ENCODE peak calls at places on chromosome 11, in six cellular contexts. One of them, this sample, is unnamed.

GRCh38 chr11:70820712-70821111 is 422.4 kb downstream of the CTTN start:
- DNase-seq in K562: no peak
- DNase-seq in left ventricle myocardium inferior: no peak
- DNase-seq in AG04450: no peak
- DNase-seq in fibroblast of pulmonary artery: no peak
- DNase-seq in transverse colon: no peak
- DNase-seq in this sample: no peak

GRCh38 chr11:61949169-61950034 is 749 bp upstream of the BEST1 start:
- DNase-seq in AG04450: peak; percentile 95
- DNase-seq in left ventricle myocardium inferior: peak; percentile 70
- DNase-seq in transverse colon: peak; percentile 64
- DNase-seq in K562: peak; percentile 92
- DNase-seq in fibroblast of pulmonary artery: peak; percentile 98
- DNase-seq in this sample: peak; percentile 51

GRCh38 chr11:65911682-65912568 is 6.9 kb downstream of the C11orf68 start:
- DNase-seq in fibroblast of pulmonary artery: peak; percentile 80
- DNase-seq in AG04450: no peak
- DNase-seq in K562: peak; percentile 34
- DNase-seq in transverse colon: peak; percentile 40
- DNase-seq in left ventricle myocardium inferior: peak; percentile 48
- DNase-seq in this sample: no peak

GRCh38 chr11:92314499-92314898 is 89.9 kb downstream of the FAT3 start:
- DNase-seq in left ventricle myocardium inferior: no peak
- DNase-seq in fibroblast of pulmonary artery: peak; percentile 32
- DNase-seq in transverse colon: no peak
- DNase-seq in K562: no peak
- DNase-seq in AG04450: no peak
- DNase-seq in this sample: no peak

GRCh38 chr11:34348919-34349318 is 8.9 kb downstream of the ABTB2 start:
- DNase-seq in fibroblast of pulmonary artery: no peak
- DNase-seq in K562: no peak
- DNase-seq in left ventricle myocardium inferior: no peak
- DNase-seq in transverse colon: no peak
- DNase-seq in AG04450: no peak
- DNase-seq in this sample: no peak

GRCh38 chr11:79294845-79295520 is 145.8 kb downstream of the TENM4 start:
- DNase-seq in AG04450: no peak
- DNase-seq in transverse colon: no peak
- DNase-seq in left ventricle myocardium inferior: no peak
- DNase-seq in fibroblast of pulmonary artery: no peak
- DNase-seq in K562: no peak
- DNase-seq in this sample: no peak

GRCh38 chr11:107780775-107781174 is 68.9 kb upstream of the SLN start:
- DNase-seq in AG04450: no peak
- DNase-seq in transverse colon: no peak
- DNase-seq in fibroblast of pulmonary artery: no peak
- DNase-seq in left ventricle myocardium inferior: no peak
- DNase-seq in K562: no peak
- DNase-seq in this sample: peak; percentile 25

GRCh38 chr11:10658621-10659338 is 34.8 kb downstream of the IRAG1 start:
- DNase-seq in left ventricle myocardium inferior: no peak
- DNase-seq in K562: no peak
- DNase-seq in fibroblast of pulmonary artery: no peak
- DNase-seq in transverse colon: no peak
- DNase-seq in AG04450: no peak
- DNase-seq in this sample: no peak

GRCh38 chr11:79809487-79809886 is 368.7 kb upstream of the TENM4 start:
- DNase-seq in K562: no peak
- DNase-seq in left ventricle myocardium inferior: no peak
- DNase-seq in transverse colon: no peak
- DNase-seq in AG04450: no peak
- DNase-seq in fibroblast of pulmonary artery: no peak
- DNase-seq in this sample: no peak

GRCh38 chr11:125874556-125875124 is 12.8 kb upstream of the HYLS1 start:
- DNase-seq in left ventricle myocardium inferior: peak; percentile 25
- DNase-seq in AG04450: peak; percentile 41
- DNase-seq in transverse colon: peak; percentile 49
- DNase-seq in fibroblast of pulmonary artery: peak; percentile 87
- DNase-seq in K562: peak; percentile 43
- DNase-seq in this sample: peak; percentile 69

GRCh38 chr11:115659061-115659963 is 155.1 kb upstream of the CADM1 start:
- DNase-seq in left ventricle myocardium inferior: peak; percentile 45
- DNase-seq in K562: no peak
- DNase-seq in transverse colon: no peak
- DNase-seq in AG04450: no peak
- DNase-seq in fibroblast of pulmonary artery: no peak
- DNase-seq in this sample: peak; percentile 3
- H3K4me3 ChIP-seq in left ventricle myocardium inferior: peak overlapping the region; percentile 66
- H3K4me3 ChIP-seq in K562: no peak overlapping the region
- H3K4me3 ChIP-seq in transverse colon: peak overlapping the region; percentile 2
- H3K4me3 ChIP-seq in AG04450: peak overlapping the region; percentile 51
- H3K4me3 ChIP-seq in fibroblast of pulmonary artery: no peak overlapping the region
- H3K4me3 ChIP-seq in this sample: no peak overlapping the region

GRCh38 chr11:59263225-59263894 is 50.6 kb upstream of the MPEG1 start:
- DNase-seq in fibroblast of pulmonary artery: no peak
- DNase-seq in transverse colon: peak; percentile 36
- DNase-seq in K562: no peak
- DNase-seq in AG04450: no peak
- DNase-seq in left ventricle myocardium inferior: no peak
- DNase-seq in this sample: peak; percentile 50
- TF ChIP-seq CTCF in fibroblast of pulmonary artery: no peak
- TF ChIP-seq CTCF in transverse colon: peak; percentile 44
- TF ChIP-seq CTCF in K562: peak; percentile 33
- TF ChIP-seq CTCF in AG04450: no peak
- TF ChIP-seq CTCF in left ventricle myocardium inferior: no peak
- TF ChIP-seq CTCF in this sample: peak; percentile 56

GRCh38 chr11:12223771-12224536 is 113.6 kb downstream of the MICAL2 start:
- DNase-seq in left ventricle myocardium inferior: no peak
- DNase-seq in transverse colon: peak; percentile 60
- DNase-seq in AG04450: no peak
- DNase-seq in fibroblast of pulmonary artery: no peak
- DNase-seq in K562: no peak
- DNase-seq in this sample: no peak
- H3K4me3 ChIP-seq in left ventricle myocardium inferior: no peak overlapping the region
- H3K4me3 ChIP-seq in transverse colon: no peak overlapping the region
- H3K4me3 ChIP-seq in AG04450: no peak overlapping the region
- H3K4me3 ChIP-seq in fibroblast of pulmonary artery: no peak overlapping the region
- H3K4me3 ChIP-seq in K562: no peak overlapping the region
- H3K4me3 ChIP-seq in this sample: peak overlapping the region; percentile 17

GRCh38 chr11:46120361-46120710 is 918 bp downstream of the PHF21A start:
- DNase-seq in transverse colon: peak; percentile 29
- DNase-seq in K562: peak; percentile 45
- DNase-seq in left ventricle myocardium inferior: peak; percentile 24
- DNase-seq in fibroblast of pulmonary artery: no peak
- DNase-seq in AG04450: no peak
- DNase-seq in this sample: no peak

GRCh38 chr11:46121328-46121723 is at the start of gene PHF21A:
- DNase-seq in fibroblast of pulmonary artery: peak; percentile 96
- DNase-seq in K562: peak; percentile 86
- DNase-seq in left ventricle myocardium inferior: peak; percentile 93
- DNase-seq in transverse colon: peak; percentile 92
- DNase-seq in AG04450: peak; percentile 86
- DNase-seq in this sample: peak; percentile 96

GRCh38 chr11:46120711-46121327 is 435 bp downstream of the PHF21A start:
- DNase-seq in K562: peak; percentile 26
- DNase-seq in transverse colon: peak; percentile 41
- DNase-seq in left ventricle myocardium inferior: peak; percentile 54
- DNase-seq in AG04450: peak; percentile 53
- DNase-seq in fibroblast of pulmonary artery: peak; percentile 83
- DNase-seq in this sample: peak; percentile 56

GRCh38 chr11:46122955-46123354 is 1.7 kb upstream of the PHF21A start:
- DNase-seq in fibroblast of pulmonary artery: peak; percentile 46
- DNase-seq in K562: no peak
- DNase-seq in transverse colon: no peak
- DNase-seq in left ventricle myocardium inferior: no peak
- DNase-seq in AG04450: no peak
- DNase-seq in this sample: no peak

DNA sequence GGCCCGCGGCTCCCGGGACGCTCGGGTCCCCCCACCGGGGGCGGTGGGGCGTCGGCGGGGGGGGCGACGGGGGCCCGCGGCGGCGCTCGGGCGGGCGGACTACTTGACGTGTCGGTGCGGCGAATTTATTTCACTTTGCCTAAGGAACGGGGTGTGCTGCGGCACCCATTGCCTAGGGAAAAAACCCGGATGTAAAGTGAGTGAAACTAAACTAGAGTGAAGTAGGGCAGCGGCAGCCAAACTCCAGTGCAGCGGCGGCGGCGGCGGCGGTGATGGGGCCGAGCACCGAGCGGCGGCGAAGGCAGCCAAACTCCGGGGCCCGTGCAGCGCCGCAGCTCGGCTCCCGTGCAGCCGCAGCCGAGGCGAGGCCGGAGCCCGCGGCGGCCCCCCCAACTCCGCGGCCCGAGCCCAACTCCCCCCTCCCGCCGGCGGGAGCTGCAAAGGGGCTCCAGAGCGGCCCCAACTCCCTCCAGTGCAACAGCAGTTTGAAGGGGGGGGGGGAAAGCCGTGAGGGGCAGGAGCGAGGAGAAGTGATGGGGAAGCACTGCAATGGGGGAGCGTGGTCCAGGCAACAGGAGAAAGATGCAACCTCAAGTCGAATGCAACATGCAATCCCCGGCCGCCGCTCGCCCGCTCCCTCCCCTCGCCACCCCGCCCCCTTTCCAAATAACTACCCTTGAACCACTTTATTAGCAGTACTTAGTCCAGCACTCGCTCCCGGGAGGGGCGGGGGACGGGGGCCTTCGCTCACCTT is 647 bp upstream of the PHF21A start:
- DNase-seq in transverse colon: peak; percentile 85
- DNase-seq in fibroblast of pulmonary artery: peak; percentile 94
- DNase-seq in AG04450: peak; percentile 87
- DNase-seq in left ventricle myocardium inferior: peak; percentile 82
- DNase-seq in K562: peak; percentile 63
- DNase-seq in this sample: peak; percentile 94
- TF ChIP-seq CTCF in transverse colon: no peak
- TF ChIP-seq CTCF in fibroblast of pulmonary artery: no peak
- TF ChIP-seq CTCF in AG04450: no peak
- TF ChIP-seq CTCF in left ventricle myocardium inferior: no peak
- TF ChIP-seq CTCF in K562: no peak
- TF ChIP-seq CTCF in this sample: no peak

GRCh38 chr11:2989551-2989950 is 2.6 kb downstream of the NAP1L4 start:
- DNase-seq in K562: no peak
- DNase-seq in left ventricle myocardium inferior: no peak
- DNase-seq in transverse colon: no peak
- DNase-seq in fibroblast of pulmonary artery: no peak
- DNase-seq in AG04450: no peak
- DNase-seq in this sample: peak; percentile 62
- H3K4me3 ChIP-seq in K562: peak overlapping the region; percentile 52
- H3K4me3 ChIP-seq in left ventricle myocardium inferior: peak overlapping the region; percentile 90
- H3K4me3 ChIP-seq in transverse colon: no peak overlapping the region
- H3K4me3 ChIP-seq in fibroblast of pulmonary artery: peak overlapping the region; percentile 74
- H3K4me3 ChIP-seq in AG04450: peak overlapping the region; percentile 91
- H3K4me3 ChIP-seq in this sample: peak overlapping the region; percentile 72

DNA sequence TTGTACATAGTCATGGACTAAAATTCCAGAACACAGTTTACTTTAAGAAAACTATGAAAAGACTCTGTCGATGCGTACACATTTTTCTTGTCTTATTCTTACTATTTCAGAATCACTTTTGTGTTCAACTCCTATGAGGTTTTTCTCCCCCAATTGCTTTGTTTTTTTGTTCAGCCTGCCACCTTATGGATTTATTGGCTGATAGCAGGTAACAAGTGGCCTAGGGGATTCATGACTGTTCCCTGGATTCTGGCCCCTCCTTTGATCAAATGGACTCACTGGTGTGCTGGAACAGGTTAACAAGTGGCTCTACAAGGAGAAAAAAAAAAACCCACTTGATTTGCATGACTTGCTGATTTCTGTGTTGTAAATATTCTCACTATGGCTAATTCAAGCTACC is 10.6 kb downstream of the MMP20 start:
- DNase-seq in fibroblast of pulmonary artery: no peak
- DNase-seq in transverse colon: no peak
- DNase-seq in left ventricle myocardium inferior: no peak
- DNase-seq in AG04450: no peak
- DNase-seq in K562: no peak
- DNase-seq in this sample: no peak
- TF ChIP-seq CTCF in fibroblast of pulmonary artery: no peak
- TF ChIP-seq CTCF in transverse colon: no peak
- TF ChIP-seq CTCF in left ventricle myocardium inferior: no peak
- TF ChIP-seq CTCF in AG04450: peak; percentile 7
- TF ChIP-seq CTCF in K562: no peak
- TF ChIP-seq CTCF in this sample: no peak

GRCh38 chr11:910044-910588 is 494 bp downstream of the CHID1 start:
- DNase-seq in fibroblast of pulmonary artery: no peak
- DNase-seq in AG04450: no peak
- DNase-seq in left ventricle myocardium inferior: no peak
- DNase-seq in K562: no peak
- DNase-seq in transverse colon: no peak
- DNase-seq in this sample: peak; percentile 24

GRCh38 chr11:908273-908672 is 2.3 kb downstream of the CHID1 start:
- DNase-seq in transverse colon: no peak
- DNase-seq in left ventricle myocardium inferior: no peak
- DNase-seq in fibroblast of pulmonary artery: no peak
- DNase-seq in K562: peak; percentile 81
- DNase-seq in AG04450: no peak
- DNase-seq in this sample: no peak

GRCh38 chr11:910589-911030 is at the start of gene CHID1:
- DNase-seq in AG04450: no peak
- DNase-seq in transverse colon: peak; percentile 91
- DNase-seq in K562: peak; percentile 97
- DNase-seq in left ventricle myocardium inferior: peak; percentile 88
- DNase-seq in fibroblast of pulmonary artery: peak; percentile 75
- DNase-seq in this sample: peak; percentile 91

GRCh38 chr11:907668-908067 is 2.9 kb downstream of the CHID1 start:
- DNase-seq in left ventricle myocardium inferior: no peak
- DNase-seq in transverse colon: no peak
- DNase-seq in fibroblast of pulmonary artery: no peak
- DNase-seq in K562: no peak
- DNase-seq in AG04450: no peak
- DNase-seq in this sample: peak; percentile 43

DNA sequence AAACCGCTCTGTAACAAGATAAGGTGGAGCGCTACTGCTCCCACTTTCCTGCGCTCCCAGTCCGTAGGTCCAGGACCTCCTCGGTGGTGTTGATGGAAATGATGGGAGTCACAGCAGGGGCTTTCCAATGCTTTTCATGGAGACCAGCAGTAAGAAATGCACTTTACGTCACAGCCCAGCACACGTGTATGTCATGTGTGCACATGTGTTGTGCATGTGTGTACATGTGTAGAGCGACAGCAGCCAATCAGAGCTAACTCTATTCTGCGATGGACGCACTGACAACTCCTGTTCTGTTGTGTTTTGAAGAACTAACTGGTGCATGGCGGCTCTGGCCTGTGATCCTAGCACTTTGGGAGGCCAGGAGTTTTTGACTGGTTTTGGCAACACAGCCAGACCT is 1.2 kb downstream of the CHID1 start:
- DNase-seq in transverse colon: no peak
- DNase-seq in AG04450: no peak
- DNase-seq in left ventricle myocardium inferior: no peak
- DNase-seq in K562: no peak
- DNase-seq in fibroblast of pulmonary artery: no peak
- DNase-seq in this sample: no peak
- H3K4me3 ChIP-seq in transverse colon: no peak overlapping the region
- H3K4me3 ChIP-seq in AG04450: peak overlapping the region; percentile 87
- H3K4me3 ChIP-seq in left ventricle myocardium inferior: peak overlapping the region; percentile 96
- H3K4me3 ChIP-seq in K562: peak overlapping the region; percentile 100
- H3K4me3 ChIP-seq in fibroblast of pulmonary artery: no peak overlapping the region
- H3K4me3 ChIP-seq in this sample: peak overlapping the region; percentile 91

GRCh38 chr11:45771194-45771941 is 33.6 kb upstream of the SLC35C1 start:
- DNase-seq in fibroblast of pulmonary artery: peak; percentile 58
- DNase-seq in AG04450: no peak
- DNase-seq in K562: peak; percentile 70
- DNase-seq in transverse colon: peak; percentile 76
- DNase-seq in left ventricle myocardium inferior: peak; percentile 67
- DNase-seq in this sample: peak; percentile 54
- TF ChIP-seq CTCF in fibroblast of pulmonary artery: peak; percentile 89
- TF ChIP-seq CTCF in AG04450: peak; percentile 88
- TF ChIP-seq CTCF in K562: peak; percentile 80
- TF ChIP-seq CTCF in transverse colon: peak; percentile 93
- TF ChIP-seq CTCF in left ventricle myocardium inferior: peak; percentile 95
- TF ChIP-seq CTCF in this sample: peak; percentile 75

GRCh38 chr11:72876147-72876546 is 61.9 kb downstream of the ATG16L2 start:
- DNase-seq in left ventricle myocardium inferior: no peak
- DNase-seq in AG04450: no peak
- DNase-seq in K562: no peak
- DNase-seq in fibroblast of pulmonary artery: no peak
- DNase-seq in transverse colon: no peak
- DNase-seq in this sample: no peak
- H3K4me3 ChIP-seq in left ventricle myocardium inferior: no peak overlapping the region
- H3K4me3 ChIP-seq in AG04450: no peak overlapping the region
- H3K4me3 ChIP-seq in K562: no peak overlapping the region
- H3K4me3 ChIP-seq in fibroblast of pulmonary artery: no peak overlapping the region
- H3K4me3 ChIP-seq in transverse colon: no peak overlapping the region
- H3K4me3 ChIP-seq in this sample: no peak overlapping the region

This sample was measured in GM12865.